ENCODE peak calls at places on chromosomes 4 and X, in ten cellular contexts. V, C, D, Q, E, O, A, M, B and S are unnamed samples.

GRCh38 chr4:40918330-40918729 is 168.6 kb downstream of the NSUN7 start:
- DNase-seq in V (no peak), C (peak; percentile 73), D (no peak), Q (peak; percentile 90), E (no peak), O (no peak), A (peak; percentile 85), M (no peak), B (no peak), S (no peak)

GRCh38 chr4:78652282-78652876 is 100.8 kb downstream of the ANXA3 start:
- DNase-seq in V (no peak), C (no peak), D (no peak), Q (no peak), E (no peak), O (no peak), A (no peak), M (no peak), B (no peak), S (no peak)

GRCh38 chr4:2847297-2847871 is 3.7 kb downstream of the ADD1 start:
- DNase-seq in V (no peak), C (no peak), D (no peak), Q (no peak), E (no peak), O (no peak), A (no peak), M (no peak), B (no peak), S (no peak)

GRCh38 chr4:168716411-168717129 is 219.7 kb downstream of the PALLD start:
- DNase-seq in V (no peak), C (no peak), D (no peak), Q (no peak), E (no peak), O (no peak), A (peak; percentile 56), M (no peak), B (no peak), S (no peak)

GRCh38 chr4:1983053-1983845 is 25.5 kb downstream of the NELFA start:
- DNase-seq in V (no peak), C (no peak), D (no peak), Q (peak; percentile 72), E (no peak), O (no peak), A (no peak), M (no peak), B (no peak), S (no peak)

GRCh38 chr4:167897116-167897515 is 195.2 kb upstream of the ANXA10 start:
- DNase-seq in V (peak; percentile 49), C (peak; percentile 1), D (no peak), Q (peak; percentile 58), E (no peak), O (no peak), A (peak; percentile 86), M (no peak), B (peak; percentile 61), S (no peak)

GRCh38 chr4:106051496-106051895 is 156.2 kb downstream of the NPNT start:
- DNase-seq in V (no peak), C (no peak), D (no peak), Q (no peak), E (no peak), O (no peak), A (no peak), M (no peak), B (no peak), S (no peak)

GRCh38 chr4:40629401-40630334 is at the start of gene RBM47:
- DNase-seq in V (no peak), C (peak; percentile 3), D (peak; percentile 15), Q (peak; percentile 90), E (peak; percentile 82), O (peak; percentile 44), A (peak; percentile 51), M (no peak), B (peak; percentile 97), S (no peak)

GRCh38 chr4:15457401-15458201 is 12.1 kb upstream of the CC2D2A start:
- DNase-seq in V (no peak), C (no peak), D (no peak), Q (no peak), E (peak; percentile 38), O (no peak), A (peak; percentile 84), M (no peak), B (peak; percentile 64), S (no peak)

GRCh38 chr4:174580597-174580996 is 58.3 kb upstream of the HPGD start:
- DNase-seq in V (no peak), C (no peak), D (no peak), Q (no peak), E (no peak), O (no peak), A (peak; percentile 41), M (no peak), B (no peak), S (no peak)

GRCh38 chrX:140507223-140507981 is 2.5 kb upstream of the SOX3 start:
- DNase-seq in V (peak; percentile 60), C (no peak), D (no peak), Q (no peak), E (no peak), O (no peak), A (no peak), M (no peak), B (no peak), S (no peak)

GRCh38 chr4:2472187-2472586 is 3.3 kb downstream of the RNF4 start:
- DNase-seq in V (no peak), C (no peak), D (no peak), Q (no peak), E (no peak), O (no peak), A (peak; percentile 69), M (no peak), B (no peak), S (no peak)

GRCh38 chrX:107684956-107685385 is 56.7 kb downstream of the PRPS1 start:
- DNase-seq in V (peak; percentile 13), C (no peak), D (no peak), Q (peak; percentile 90), E (no peak), O (peak; percentile 57), A (peak; percentile 86), M (no peak), B (peak; percentile 36), S (no peak)

GRCh38 chr4:57943672-57944071 is 833.5 kb upstream of the IGFBP7 start:
- DNase-seq in V (no peak), C (no peak), D (no peak), Q (no peak), E (no peak), O (no peak), A (peak; percentile 72), M (no peak), B (no peak), S (no peak)

GRCh38 chrX:93875621-93876282 is 201.7 kb downstream of the FAM133A start:
- DNase-seq in V (no peak), C (no peak), D (no peak), Q (no peak), E (no peak), O (no peak), A (no peak), M (no peak), B (no peak), S (no peak)

GRCh38 chrX:45784590-45784989 is 583.9 kb upstream of the DIPK2B start:
- DNase-seq in V (no peak), C (no peak), D (no peak), Q (no peak), E (no peak), O (no peak), A (no peak), M (no peak), B (no peak), S (no peak)

GRCh38 chrX:23901805-23902204 is 5.9 kb downstream of the APOO start:
- DNase-seq in V (peak; percentile 54), C (peak; percentile 45), D (no peak), Q (no peak), E (peak; percentile 61), O (peak; percentile 46), A (peak; percentile 89), M (no peak), B (peak; percentile 63), S (peak; percentile 5)

GRCh38 chr4:145937021-145937861 is 1.4 kb downstream of the ZNF827 start:
- DNase-seq in V (peak; percentile 71), C (no peak), D (peak; percentile 21), Q (peak; percentile 88), E (peak; percentile 23), O (peak; percentile 55), A (peak; percentile 80), M (no peak), B (peak; percentile 60), S (peak; percentile 30)